ENCODE peak calls at places on chromosome 4, in ten cellular contexts. C is stimulated activated CD4-positive, alpha-beta T cell treated with anti-CD3 and anti-CD28 coated beads, Interleukin-4, amount 100 ng/mL, for 1 hour; T is stomach; E is cardiac muscle cell; O is colonic mucosa; Z is hypothalamus; S is erythroblast; J is Kasumi-1; X is activated T-helper 1 cell treated with anti-CD3 and anti-CD28 coated beads, Interleukin-12 subunit alpha, Interleukin-12 subunit beta, Interleukin-2, Interleukin-4 antibody, amounts not matched to agents 30 ng/mL and 10 ng/mL and 1 ng/mL, durations not matched to agents 14 hours and 24 hours and 36 hours; D is stimulated activated naive CD8-positive, alpha-beta T cell treated with anti-CD3 and anti-CD28 coated beads, Interleukin-15, Interleukin-2, amounts not matched to agents 100 U/mL and 50 U/mL, for 24 hours. U is an unnamed sample.

GRCh38 chr4:77360451-77360850 is 203.4 kb downstream of the CCNG2 start:
- DNase-seq in C (no peak), O (no peak), E (no peak), T (peak), S (no peak), Z (no peak), X (no peak), J (no peak), D (no peak), U (no peak)

GRCh38 chr4:112882286-112882685 is 167.2 kb upstream of the ANK2 start:
- DNase-seq in S (no peak), E (no peak), J (no peak), C (no peak), O (no peak), Z (no peak), X (no peak), D (no peak), T (no peak), U (no peak)

GRCh38 chr4:1049591-1049905 is 38.1 kb downstream of the FGFRL1 start:
- DNase-seq in O (no peak), D (no peak), C (no peak), Z (no peak), J (no peak), T (no peak), X (no peak), E (no peak), S (no peak), U (no peak)

GRCh38 chr4:98377626-98378025 is 116.4 kb downstream of the RAP1GDS1 start:
- DNase-seq in C (no peak), T (no peak), X (no peak), S (no peak), Z (no peak), J (no peak), O (no peak), D (no peak), E (no peak), U (no peak)

GRCh38 chr4:76993787-76994641 is 44.5 kb downstream of the SEPTIN11 start:
- DNase-seq in O (no peak), Z (no peak), T (no peak), C (peak), X (peak), J (no peak), D (peak), S (no peak), E (peak), U (no peak)

GRCh38 chr4:141702472-141703182 is 66.2 kb downstream of the IL15 start:
- DNase-seq in D (no peak), C (no peak), Z (no peak), T (no peak), E (peak), X (no peak), O (no peak), S (peak), J (no peak), U (no peak)

GRCh38 chr4:26787461-26788340 is 72.9 kb upstream of the STIM2 start:
- DNase-seq in J (peak), T (peak), X (no peak), Z (no peak), D (peak), E (peak), C (peak), S (peak), O (peak), U (peak)

GRCh38 chr4:93834371-93835066 is 6.0 kb downstream of the ATOH1 start:
- DNase-seq in J (no peak), C (no peak), X (no peak), S (no peak), Z (no peak), O (no peak), E (peak), D (no peak), T (no peak), U (no peak)

GRCh38 chr4:19693949-19694597 is 557.6 kb upstream of the SLIT2 start:
- DNase-seq in T (no peak), E (no peak), Z (no peak), X (no peak), S (no peak), C (no peak), J (peak), O (no peak), D (no peak), U (no peak)

GRCh38 chr4:132114885-132115284 is 1034.2 kb upstream of the PCDH10 start:
- DNase-seq in D (no peak), E (no peak), S (no peak), X (no peak), T (no peak), C (no peak), J (no peak), Z (no peak), O (no peak), U (no peak)

GRCh38 chr4:110055014-110055768 is 142.5 kb downstream of the EGF start:
- DNase-seq in E (no peak), T (no peak), X (peak), S (peak), D (no peak), O (no peak), J (no peak), C (no peak), Z (no peak), U (no peak)

GRCh38 chr4:186596346-186596745 is 41.0 kb upstream of the MTNR1A start:
- DNase-seq in X (no peak), D (no peak), O (no peak), Z (no peak), E (no peak), J (no peak), T (no peak), C (no peak), S (no peak), U (no peak)

GRCh38 chr4:57154191-57154590 is 44.0 kb upstream of the IGFBP7 start:
- DNase-seq in Z (no peak), T (no peak), X (no peak), J (no peak), C (no peak), E (no peak), O (no peak), S (no peak), D (no peak), U (no peak)

GRCh38 chr4:117466388-117466787 is 381.0 kb upstream of the TRAM1L1 start:
- DNase-seq in X (no peak), J (no peak), D (no peak), T (no peak), O (no peak), Z (no peak), E (no peak), C (no peak), S (no peak), U (no peak)

GRCh38 chr4:6751611-6752485 is 30.7 kb upstream of the KIAA0232 start:
- DNase-seq in S (no peak), Z (no peak), J (no peak), E (no peak), X (no peak), T (no peak), O (no peak), C (no peak), D (no peak), U (no peak)

GRCh38 chr4:41693629-41694028 is 54.9 kb downstream of the PHOX2B start:
- DNase-seq in X (no peak), S (peak), E (peak), D (no peak), O (no peak), T (no peak), Z (no peak), C (no peak), J (peak), U (peak)

GRCh38 chr4:150056569-150056968 is 21.7 kb upstream of the DCLK2 start:
- DNase-seq in Z (no peak), J (no peak), T (no peak), X (no peak), O (no peak), D (no peak), S (no peak), C (no peak), E (no peak), U (no peak)

GRCh38 chr4:42412251-42412650 is 15.0 kb downstream of the SHISA3 start:
- DNase-seq in E (no peak), C (no peak), T (no peak), D (no peak), S (no peak), X (no peak), Z (no peak), J (no peak), O (no peak), U (no peak)

GRCh38 chr4:118935819-118936218 is 47.2 kb downstream of the SYNPO2 start:
- DNase-seq in O (no peak), J (peak), D (no peak), X (no peak), S (no peak), E (no peak), C (no peak), T (no peak), Z (no peak), U (no peak)

GRCh38 chr4:7293703-7294102 is 101.4 kb downstream of the SORCS2 start:
- DNase-seq in D (no peak), X (no peak), E (peak), C (no peak), S (no peak), O (no peak), J (no peak), Z (no peak), T (no peak), U (no peak)

GRCh38 chr4:153676984-153677383 is 7.1 kb upstream of the TLR2 start:
- DNase-seq in S (no peak), J (no peak), D (no peak), C (no peak), O (no peak), E (no peak), X (no peak), Z (no peak), T (no peak), U (no peak)

GRCh38 chr4:124946696-124947095 is 234.2 kb upstream of the ANKRD50 start:
- DNase-seq in J (no peak), E (no peak), D (no peak), C (no peak), X (no peak), O (no peak), T (peak), S (no peak), Z (no peak), U (no peak)

GRCh38 chr4:23856630-23857029 is 33.2 kb downstream of the PPARGC1A start:
- DNase-seq in C (no peak), D (no peak), O (peak), T (peak), E (no peak), X (no peak), Z (no peak), J (no peak), S (no peak), U (no peak)

GRCh38 chr4:188295899-188296298 is 156.7 kb downstream of the TRIML1 start:
- DNase-seq in D (no peak), O (no peak), X (no peak), C (no peak), S (no peak), Z (no peak), T (no peak), E (no peak), J (no peak), U (no peak)

GRCh38 chr4:169338246-169338645 is 67.5 kb upstream of the SH3RF1 start:
- DNase-seq in T (no peak), D (no peak), S (no peak), J (no peak), Z (no peak), X (no peak), E (no peak), O (no peak), C (no peak), U (no peak)

GRCh38 chr4:147173797-147174196 is 228.1 kb upstream of the TTC29 start:
- DNase-seq in J (no peak), S (no peak), T (no peak), C (no peak), X (no peak), Z (no peak), O (no peak), D (no peak), E (peak), U (no peak)

GRCh38 chr4:152999376-153000067 is 63.4 kb downstream of the FHDC1 start:
- DNase-seq in O (peak), Z (no peak), E (no peak), D (no peak), J (peak), T (no peak), S (no peak), X (no peak), C (no peak), U (no peak)

GRCh38 chr4:82017680-82018079 is 356.1 kb downstream of the HNRNPD start:
- DNase-seq in C (no peak), E (peak), S (peak), J (peak), T (no peak), D (no peak), Z (no peak), X (no peak), O (no peak), U (peak)

GRCh38 chr4:84401669-84402068 is 97.4 kb downstream of the NKX6-1 start:
- DNase-seq in S (no peak), D (no peak), O (no peak), J (no peak), X (no peak), T (no peak), Z (no peak), E (peak), C (no peak), U (no peak)

GRCh38 chr4:147371661-147372060 is 109.2 kb upstream of the EDNRA start:
- DNase-seq in D (no peak), E (no peak), T (no peak), J (no peak), S (no peak), C (no peak), X (no peak), Z (no peak), O (no peak), U (no peak)

GRCh38 chr4:43843501-43843900 is 605.1 kb downstream of the KCTD8 start:
- DNase-seq in O (no peak), J (no peak), Z (no peak), S (no peak), D (no peak), X (no peak), E (no peak), T (no peak), C (no peak), U (no peak)

GRCh38 chr4:47856713-47857112 is 18.8 kb upstream of the CORIN start:
- DNase-seq in E (no peak), Z (no peak), T (no peak), X (no peak), O (no peak), S (no peak), J (no peak), C (no peak), D (no peak), U (no peak)

GRCh38 chr4:17780461-17781071 is 855 bp downstream of the FAM184B start:
- DNase-seq in Z (no peak), J (no peak), E (no peak), X (no peak), O (no peak), T (peak), D (no peak), C (no peak), S (no peak), U (no peak)